ENCODE peak calls at places on chromosomes 1 and 21, in four cellular contexts. Q is GM12891, T is A549, E is heart left ventricle. J is an unnamed sample.

GRCh38 chr1:205568469-205569361 is 63.1 kb downstream of the ELK4 start:
- DNase-seq in Q (no peak), E (no peak), T (no peak), J (no peak)

GRCh38 chr21:32347351-32347750 is 45.5 kb downstream of the URB1 start:
- DNase-seq in Q (no peak), E (no peak), T (no peak), J (no peak)

GRCh38 chr1:91732291-91732953 is 153.5 kb downstream of the TGFBR3 start:
- DNase-seq in E (no peak), T (peak; percentile 47), Q (no peak), J (peak; percentile 70)

GRCh38 chr1:165257969-165258459 is 98.5 kb downstream of the LMX1A start:
- DNase-seq in E (peak; percentile 74), Q (peak; percentile 29), T (peak; percentile 65), J (peak; percentile 59)

GRCh38 chr1:57345916-57346315 is 77.9 kb downstream of the DAB1 start:
- DNase-seq in E (no peak), T (no peak), Q (no peak), J (no peak)

GRCh38 chr1:111516008-111516535 is 12.6 kb upstream of the ADORA3 start:
- DNase-seq in Q (peak; percentile 41), T (no peak), E (peak; percentile 79), J (no peak)

GRCh38 chr1:182616130-182617074 is 12.2 kb upstream of the RGS16 start:
- DNase-seq in T (no peak), E (peak; percentile 77), Q (peak; percentile 50), J (no peak)

GRCh38 chr1:205259361-205259832 is 31.7 kb downstream of the TMCC2 start:
- DNase-seq in T (no peak), E (no peak), Q (no peak), J (no peak)

GRCh38 chr1:9105336-9105867 is 23.5 kb downstream of the GPR157 start:
- DNase-seq in T (no peak), Q (no peak), E (no peak), J (no peak)

GRCh38 chr1:94324168-94324544 is 86.8 kb upstream of the ARHGAP29 start:
- DNase-seq in T (no peak), Q (no peak), E (no peak), J (no peak)

GRCh38 chr1:67956096-67956495 is 94.3 kb downstream of the DIRAS3 start:
- DNase-seq in T (no peak), Q (no peak), E (no peak), J (no peak)

GRCh38 chr1:155966750-155967149 is 11.6 kb downstream of the ARHGEF2 start:
- DNase-seq in T (no peak), Q (no peak), E (peak; percentile 44), J (no peak)

GRCh38 chr1:215606564-215607168 is 39.6 kb downstream of the KCTD3 start:
- DNase-seq in T (no peak), E (no peak), Q (no peak), J (no peak)

GRCh38 chr1:150514260-150514659 is 1.3 kb upstream of the FALEC start:
- DNase-seq in Q (no peak), E (no peak), T (no peak), J (no peak)

GRCh38 chr1:167200749-167201148 is 19.9 kb upstream of the POU2F1 start:
- DNase-seq in E (no peak), Q (no peak), T (no peak), J (no peak)

GRCh38 chr1:58727363-58727762 is 27.5 kb upstream of the MYSM1 start:
- DNase-seq in E (no peak), T (peak; percentile 70), Q (no peak), J (peak; percentile 54)

GRCh38 chr1:155008015-155008941 is 5.7 kb downstream of the ZBTB7B start:
- DNase-seq in E (peak; percentile 60), T (no peak), Q (no peak), J (no peak)

GRCh38 chr1:178540204-178540603 is 27.3 kb downstream of the TEX35 start:
- DNase-seq in T (no peak), Q (no peak), E (no peak), J (no peak)

GRCh38 chr1:11967028-11967547 is 13.2 kb upstream of the MFN2 start:
- DNase-seq in T (peak; percentile 82), E (no peak), Q (peak; percentile 58), J (peak; percentile 33)

GRCh38 chr21:21290751-21291150 is 292.5 kb downstream of the NCAM2 start:
- DNase-seq in Q (no peak), T (no peak), E (no peak), J (no peak)

GRCh38 chr1:178706467-178706866 is 18.6 kb upstream of the RALGPS2 start:
- DNase-seq in T (no peak), Q (no peak), E (peak; percentile 61), J (no peak)

GRCh38 chr1:19554090-19554489 is 68.8 kb upstream of the CAPZB start:
- DNase-seq in E (no peak), Q (no peak), T (no peak), J (no peak)

GRCh38 chr1:227894306-227894721 is 53.4 kb downstream of the WNT9A start:
- DNase-seq in E (peak; percentile 13), Q (no peak), T (no peak), J (no peak)

GRCh38 chr21:20617130-20617529 is 381.1 kb upstream of the NCAM2 start:
- DNase-seq in Q (no peak), T (no peak), E (no peak), J (no peak)

GRCh38 chr21:44742418-44743153 is 31.2 kb upstream of the TSPEAR start:
- DNase-seq in Q (no peak), E (no peak), T (peak; percentile 33), J (no peak)

GRCh38 chr1:208249300-208249699 is 5.1 kb upstream of the PLXNA2 start:
- DNase-seq in T (no peak), Q (no peak), E (no peak), J (no peak)

GRCh38 chr1:200359610-200360163 is 50.1 kb downstream of the ZNF281 start:
- DNase-seq in Q (no peak), E (no peak), T (peak; percentile 53), J (no peak)

DNA sequence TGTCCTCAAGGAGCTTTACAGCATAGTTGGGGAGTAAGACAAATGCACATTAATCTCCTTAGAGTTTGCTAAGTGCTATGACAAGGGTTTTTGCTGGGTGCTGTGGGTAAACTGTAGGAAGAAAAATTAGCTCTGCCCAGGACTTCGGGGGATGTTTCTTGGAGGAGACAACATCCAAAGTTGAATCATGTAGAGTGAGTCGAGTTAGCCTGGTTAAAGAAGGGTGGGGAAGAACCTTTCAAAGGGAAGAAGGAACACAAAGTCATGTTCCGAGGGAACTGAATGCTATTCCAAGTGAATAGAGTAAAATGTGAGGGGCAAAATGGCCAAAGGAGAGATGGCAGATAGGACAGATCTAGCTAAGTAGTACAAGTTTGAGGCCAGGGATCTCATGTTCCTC is 17.1 kb downstream of the SPRTN start:
- DNase-seq in E (no peak), Q (no peak), T (no peak), J (no peak)
- TF ChIP-seq POLR2A in E (no peak), Q (no peak), T (no peak), J (no peak)

GRCh38 chr21:41362605-41363369 is 960 bp downstream of the MX2 start:
- DNase-seq in Q (no peak), T (no peak), E (no peak), J (no peak)
- TF ChIP-seq POLR2A in Q (no peak), T (no peak), E (no peak), J (no peak)

GRCh38 chr1:96370752-96371151 is 350.8 kb upstream of the PTBP2 start:
- DNase-seq in Q (no peak), E (no peak), T (peak; percentile 7), J (peak; percentile 32)
- TF ChIP-seq POLR2A in Q (no peak), E (no peak), T (no peak), J (no peak)

DNA sequence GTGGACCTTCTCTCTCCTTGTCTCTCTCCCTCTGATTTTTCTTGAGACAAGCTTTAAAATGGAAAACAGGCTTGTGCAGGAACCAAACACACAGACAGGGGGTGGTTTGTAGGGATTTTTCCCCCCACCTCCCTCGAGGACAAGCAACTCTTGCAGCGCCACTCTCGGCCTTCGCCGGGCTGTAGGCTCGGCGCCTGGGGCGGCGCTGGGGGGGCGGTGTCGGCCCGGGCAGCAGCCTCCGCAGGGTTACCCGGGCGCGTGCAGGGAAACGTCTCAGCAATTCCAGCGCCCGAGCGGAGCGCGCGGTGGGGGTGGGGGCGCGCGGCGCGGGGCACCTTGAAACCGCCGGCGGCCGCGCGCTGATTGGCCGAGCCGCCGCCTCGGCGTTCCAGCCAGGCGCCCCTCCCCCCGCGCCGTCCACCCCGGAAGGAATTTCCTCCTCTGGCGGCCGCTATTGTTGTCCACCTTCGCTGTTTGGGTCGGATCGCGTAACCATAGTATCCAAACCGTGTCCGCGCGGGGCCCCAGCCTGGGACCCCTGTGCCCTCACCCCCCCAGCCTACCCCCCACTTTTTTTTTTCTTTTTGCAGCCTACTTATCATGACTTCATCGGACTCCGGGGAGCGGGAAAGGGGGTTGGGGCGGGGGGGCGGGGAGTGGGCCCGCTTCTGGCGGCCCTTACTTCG is 59.8 kb upstream of the ACOT11 start:
- DNase-seq in Q (peak; percentile 76), E (peak; percentile 97), T (peak; percentile 87), J (peak; percentile 92)
- TF ChIP-seq POLR2A in Q (no peak), E (peak; percentile 51), T (no peak), J (no peak)

GRCh38 chr1:39901486-39902120 is at the start of gene MYCL:
- DNase-seq in T (peak; percentile 80), E (peak; percentile 74), Q (peak; percentile 82), J (peak; percentile 94)
- TF ChIP-seq POLR2A in T (peak; percentile 54), E (no peak), Q (no peak), J (peak; percentile 52)

J was measured in H54.